ENCODE peak calls at places on chromosomes 7 and 10, in ten cellular contexts. R, Y, Q, G, H, J, D, T, L and P are unnamed samples.

GRCh38 chr7:96734343-96734742 is 24.7 kb upstream of the SEM1 start:
- DNase-seq in R (no peak), Y (no peak), Q (no peak), G (no peak), H (no peak), J (no peak), D (no peak), T (no peak), L (no peak), P (no peak)

GRCh38 chr10:76251773-76252617 is 820.6 kb downstream of the LRMDA start:
- DNase-seq in R (no peak), Y (peak; percentile 89), Q (peak; percentile 95), G (peak; percentile 93), H (peak; percentile 71), J (no peak), D (no peak), T (no peak), L (peak; percentile 99), P (no peak)

GRCh38 chr7:134552105-134552504 is 3.2 kb downstream of the AKR1B15 start:
- DNase-seq in R (peak; percentile 45), Y (no peak), Q (no peak), G (peak; percentile 20), H (peak; percentile 28), J (no peak), D (no peak), T (peak; percentile 20), L (no peak), P (no peak)

GRCh38 chr7:13879994-13880686 is 109.3 kb downstream of the ETV1 start:
- DNase-seq in R (no peak), Y (no peak), Q (no peak), G (peak; percentile 69), H (no peak), J (no peak), D (no peak), T (no peak), L (no peak), P (peak; percentile 53)

GRCh38 chr7:96320437-96320836 is 1.5 kb downstream of the SLC25A13 start:
- DNase-seq in R (no peak), Y (no peak), Q (no peak), G (no peak), H (no peak), J (no peak), D (no peak), T (no peak), L (no peak), P (no peak)

GRCh38 chr10:13536674-13537366 is 8.0 kb upstream of the BEND7 start:
- DNase-seq in R (peak; percentile 67), Y (peak; percentile 35), Q (peak; percentile 21), G (peak; percentile 41), H (peak; percentile 51), J (no peak), D (peak; percentile 80), T (peak; percentile 65), L (no peak), P (peak; percentile 32)

GRCh38 chr10:65931291-65932080 is 994.4 kb upstream of the LRRTM3 start:
- DNase-seq in R (no peak), Y (no peak), Q (no peak), G (no peak), H (no peak), J (no peak), D (no peak), T (no peak), L (no peak), P (no peak)

GRCh38 chr7:71752171-71752935 is 620.4 kb downstream of the GALNT17 start:
- DNase-seq in R (peak; percentile 66), Y (peak; percentile 48), Q (no peak), G (no peak), H (peak; percentile 28), J (no peak), D (peak; percentile 82), T (peak; percentile 4), L (no peak), P (peak; percentile 20)

GRCh38 chr7:90816511-90817142 is 220.5 kb downstream of the CDK14 start:
- DNase-seq in R (no peak), Y (no peak), Q (no peak), G (peak; percentile 96), H (no peak), J (no peak), D (no peak), T (peak; percentile 2), L (no peak), P (peak; percentile 35)

GRCh38 chr10:104349623-104350142 is 4.0 kb upstream of the CFAP58 start:
- DNase-seq in R (no peak), Y (no peak), Q (no peak), G (peak; percentile 68), H (peak; percentile 20), J (no peak), D (no peak), T (peak; percentile 79), L (no peak), P (no peak)

GRCh38 chr10:104351067-104351681 is 2.5 kb upstream of the CFAP58 start:
- DNase-seq in R (no peak), Y (no peak), Q (no peak), G (peak; percentile 75), H (no peak), J (no peak), D (no peak), T (no peak), L (no peak), P (no peak)

GRCh38 chr10:104350146-104350635 is 3.4 kb upstream of the CFAP58 start:
- DNase-seq in R (no peak), Y (no peak), Q (no peak), G (peak; percentile 76), H (no peak), J (no peak), D (no peak), T (peak; percentile 66), L (no peak), P (no peak)

GRCh38 chr10:104351919-104352318 is 1.7 kb upstream of the CFAP58 start:
- DNase-seq in R (no peak), Y (no peak), Q (no peak), G (no peak), H (no peak), J (no peak), D (no peak), T (no peak), L (no peak), P (no peak)

GRCh38 chr10:104353325-104354048 is at the start of gene CFAP58:
- DNase-seq in R (peak; percentile 96), Y (peak; percentile 97), Q (peak; percentile 96), G (peak; percentile 70), H (peak; percentile 96), J (peak; percentile 96), D (peak; percentile 98), T (peak; percentile 45), L (peak; percentile 94), P (peak; percentile 58)
- TF ChIP-seq POLR2A in R (no peak), Y (peak; percentile 6), Q (peak; percentile 36), G (no peak), H (no peak), J (no peak), D (no peak), T (no peak), L (no peak), P (peak; percentile 13)

GRCh38 chr10:102421645-102422585 is 1.3 kb downstream of the FBXL15 start:
- DNase-seq in R (peak; percentile 67), Y (peak; percentile 57), Q (no peak), G (no peak), H (peak; percentile 66), J (no peak), D (peak; percentile 88), T (peak; percentile 28), L (peak; percentile 73), P (no peak)

GRCh38 chr10:102420810-102421644 is at the start of gene FBXL15:
- DNase-seq in R (peak; percentile 99), Y (peak; percentile 96), Q (peak; percentile 95), G (peak; percentile 95), H (peak; percentile 98), J (peak; percentile 99), D (peak; percentile 98), T (peak; percentile 95), L (peak; percentile 99), P (peak; percentile 94)

GRCh38 chr10:102423372-102423968 is 2.8 kb downstream of the FBXL15 start:
- DNase-seq in R (no peak), Y (peak; percentile 30), Q (no peak), G (no peak), H (no peak), J (no peak), D (no peak), T (no peak), L (no peak), P (no peak)

GRCh38 chr10:102424145-102424544 is 3.5 kb downstream of the FBXL15 start:
- DNase-seq in R (no peak), Y (peak; percentile 33), Q (no peak), G (no peak), H (no peak), J (no peak), D (no peak), T (no peak), L (no peak), P (no peak)

DNA sequence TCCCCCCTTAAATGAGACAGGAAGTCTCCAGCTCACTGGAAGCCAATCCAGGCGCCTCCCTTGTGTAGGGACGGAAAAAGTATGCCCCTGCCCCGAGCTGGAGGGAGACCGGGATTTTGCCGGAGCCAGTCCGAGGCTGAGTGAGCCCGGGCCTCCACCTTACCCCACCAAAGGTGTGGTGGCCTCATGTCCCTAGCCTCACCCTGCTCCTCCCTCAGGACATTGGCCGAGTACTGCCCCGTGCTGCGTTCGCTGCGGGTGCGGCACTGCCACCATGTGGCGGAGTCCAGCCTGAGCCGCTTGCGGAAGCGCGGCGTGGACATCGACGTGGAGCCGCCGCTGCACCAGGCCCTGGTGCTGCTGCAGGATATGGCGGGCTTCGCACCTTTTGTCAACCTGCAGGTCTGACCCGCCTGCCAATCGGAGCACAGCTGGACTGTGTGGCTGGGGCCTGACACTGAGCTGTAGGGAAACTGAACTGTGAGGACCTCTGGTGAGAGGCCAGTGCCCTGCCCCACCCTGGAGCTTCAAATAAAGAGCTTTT is 2.0 kb downstream of the FBXL15 start:
- DNase-seq in R (peak; percentile 87), Y (peak; percentile 79), Q (peak; percentile 73), G (peak; percentile 69), H (peak; percentile 90), J (peak; percentile 83), D (peak; percentile 96), T (peak; percentile 75), L (peak; percentile 91), P (no peak)
- TF ChIP-seq POLR2A in R (no peak), Y (no peak), Q (no peak), G (no peak), H (no peak), J (no peak), D (no peak), T (no peak), L (no peak), P (no peak)

GRCh38 chr10:124705021-124705740 is 39.0 kb downstream of the FAM53B start:
- DNase-seq in R (no peak), Y (peak; percentile 57), Q (no peak), G (no peak), H (no peak), J (no peak), D (peak; percentile 68), T (no peak), L (no peak), P (no peak)
- TF ChIP-seq POLR2A in R (no peak), Y (no peak), Q (no peak), G (no peak), H (no peak), J (no peak), D (no peak), T (no peak), L (no peak), P (no peak)

DNA sequence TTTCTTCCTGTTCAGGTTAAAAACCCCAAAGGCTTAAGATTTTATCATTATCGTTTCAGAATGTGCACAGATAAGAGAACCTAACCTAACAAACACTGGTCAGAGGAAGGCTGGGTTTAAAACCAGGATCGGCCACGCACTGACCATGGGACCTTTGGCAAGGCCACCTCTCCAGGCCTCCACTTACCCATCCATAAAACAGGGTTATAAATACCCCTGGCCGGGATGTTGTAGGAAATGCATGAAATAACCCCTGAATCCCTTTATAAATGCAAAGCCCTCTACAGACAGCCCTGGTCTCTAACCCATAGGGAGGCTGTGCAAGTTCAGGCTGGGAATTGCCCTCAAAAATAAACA is 418 bp downstream of the DEPP1 start:
- DNase-seq in R (no peak), Y (no peak), Q (no peak), G (no peak), H (peak; percentile 7), J (no peak), D (peak; percentile 18), T (no peak), L (peak; percentile 60), P (no peak)
- TF ChIP-seq POLR2A in R (no peak), Y (no peak), Q (no peak), G (no peak), H (no peak), J (no peak), D (no peak), T (no peak), L (no peak), P (no peak)